ENCODE peak calls at places on chromosome 4, in eight cellular contexts. One of them, this sample, is unnamed.
A peak's percentile ranks its signal among the peaks of the same experiment; 100 is the strongest.

GRCh38 chr4:38764292-38764691 is 18.5 kb downstream of the TLR10 start:
- DNase-seq in DMS79: no peak
- DNase-seq in DMS153: no peak
- DNase-seq in left lobe of liver: no peak
- DNase-seq in stimulated activated CD4-positive, alpha-beta T cell treated with anti-CD3 and anti-CD28 coated beads, Interleukin-2, amount 100 ng/mL, for 48 hours: no peak
- DNase-seq in heart right ventricle: no peak
- DNase-seq in SHP77 treated with DMSO at 0.1 percent for 48 hours: no peak
- DNase-seq in SK-MEL-5: no peak
- DNase-seq in this sample: no peak

GRCh38 chr4:182367153-182367552 is 124.0 kb downstream of the TENM3 start:
- DNase-seq in DMS79: peak; percentile 45
- DNase-seq in DMS153: no peak
- DNase-seq in left lobe of liver: no peak
- DNase-seq in stimulated activated CD4-positive, alpha-beta T cell treated with anti-CD3 and anti-CD28 coated beads, Interleukin-2, amount 100 ng/mL, for 48 hours: no peak
- DNase-seq in heart right ventricle: no peak
- DNase-seq in SHP77 treated with DMSO at 0.1 percent for 48 hours: no peak
- DNase-seq in SK-MEL-5: peak; percentile 100
- DNase-seq in this sample: no peak

GRCh38 chr4:54545663-54546424 is 111.9 kb upstream of the KIT start:
- DNase-seq in DMS79: no peak
- DNase-seq in DMS153: no peak
- DNase-seq in left lobe of liver: no peak
- DNase-seq in stimulated activated CD4-positive, alpha-beta T cell treated with anti-CD3 and anti-CD28 coated beads, Interleukin-2, amount 100 ng/mL, for 48 hours: no peak
- DNase-seq in heart right ventricle: no peak
- DNase-seq in SHP77 treated with DMSO at 0.1 percent for 48 hours: no peak
- DNase-seq in SK-MEL-5: no peak
- DNase-seq in this sample: no peak

GRCh38 chr4:26860922-26861433 is 337 bp downstream of the STIM2 start:
- DNase-seq in DMS79: no peak
- DNase-seq in DMS153: no peak
- DNase-seq in left lobe of liver: peak; percentile 67
- DNase-seq in stimulated activated CD4-positive, alpha-beta T cell treated with anti-CD3 and anti-CD28 coated beads, Interleukin-2, amount 100 ng/mL, for 48 hours: peak; percentile 44
- DNase-seq in heart right ventricle: peak; percentile 66
- DNase-seq in SHP77 treated with DMSO at 0.1 percent for 48 hours: no peak
- DNase-seq in SK-MEL-5: peak; percentile 35
- DNase-seq in this sample: peak; percentile 37

GRCh38 chr4:76881375-76881774 is 16.6 kb downstream of the SOWAHB start:
- DNase-seq in DMS79: peak; percentile 61
- DNase-seq in DMS153: peak; percentile 92
- DNase-seq in left lobe of liver: no peak
- DNase-seq in stimulated activated CD4-positive, alpha-beta T cell treated with anti-CD3 and anti-CD28 coated beads, Interleukin-2, amount 100 ng/mL, for 48 hours: no peak
- DNase-seq in heart right ventricle: no peak
- DNase-seq in SHP77 treated with DMSO at 0.1 percent for 48 hours: no peak
- DNase-seq in SK-MEL-5: no peak
- DNase-seq in this sample: no peak

GRCh38 chr4:139300431-139301142 is 718 bp upstream of the NAA15 start:
- DNase-seq in DMS79: no peak
- DNase-seq in DMS153: no peak
- DNase-seq in left lobe of liver: no peak
- DNase-seq in stimulated activated CD4-positive, alpha-beta T cell treated with anti-CD3 and anti-CD28 coated beads, Interleukin-2, amount 100 ng/mL, for 48 hours: no peak
- DNase-seq in heart right ventricle: no peak
- DNase-seq in SHP77 treated with DMSO at 0.1 percent for 48 hours: peak; percentile 46
- DNase-seq in SK-MEL-5: peak; percentile 15
- DNase-seq in this sample: peak; percentile 62

GRCh38 chr4:56513517-56513916 is 7.9 kb downstream of the ARL9 start:
- DNase-seq in DMS79: no peak
- DNase-seq in DMS153: no peak
- DNase-seq in left lobe of liver: no peak
- DNase-seq in stimulated activated CD4-positive, alpha-beta T cell treated with anti-CD3 and anti-CD28 coated beads, Interleukin-2, amount 100 ng/mL, for 48 hours: no peak
- DNase-seq in heart right ventricle: no peak
- DNase-seq in SHP77 treated with DMSO at 0.1 percent for 48 hours: no peak
- DNase-seq in SK-MEL-5: no peak
- DNase-seq in this sample: no peak

GRCh38 chr4:2458546-2459491 is 10.1 kb upstream of the RNF4 start:
- DNase-seq in DMS79: no peak
- DNase-seq in DMS153: no peak
- DNase-seq in left lobe of liver: no peak
- DNase-seq in stimulated activated CD4-positive, alpha-beta T cell treated with anti-CD3 and anti-CD28 coated beads, Interleukin-2, amount 100 ng/mL, for 48 hours: no peak
- DNase-seq in heart right ventricle: no peak
- DNase-seq in SHP77 treated with DMSO at 0.1 percent for 48 hours: no peak
- DNase-seq in SK-MEL-5: no peak
- DNase-seq in this sample: no peak

GRCh38 chr4:52982246-52982950 is 120.3 kb downstream of the RASL11B start:
- DNase-seq in DMS79: peak; percentile 47
- DNase-seq in DMS153: peak; percentile 42
- DNase-seq in left lobe of liver: no peak
- DNase-seq in stimulated activated CD4-positive, alpha-beta T cell treated with anti-CD3 and anti-CD28 coated beads, Interleukin-2, amount 100 ng/mL, for 48 hours: no peak
- DNase-seq in heart right ventricle: no peak
- DNase-seq in SHP77 treated with DMSO at 0.1 percent for 48 hours: peak; percentile 43
- DNase-seq in SK-MEL-5: peak; percentile 49
- DNase-seq in this sample: peak; percentile 53

GRCh38 chr4:89914609-89915008 is 20.0 kb downstream of the MMRN1 start:
- DNase-seq in DMS79: no peak
- DNase-seq in DMS153: no peak
- DNase-seq in left lobe of liver: no peak
- DNase-seq in stimulated activated CD4-positive, alpha-beta T cell treated with anti-CD3 and anti-CD28 coated beads, Interleukin-2, amount 100 ng/mL, for 48 hours: no peak
- DNase-seq in heart right ventricle: no peak
- DNase-seq in SHP77 treated with DMSO at 0.1 percent for 48 hours: no peak
- DNase-seq in SK-MEL-5: peak; percentile 28
- DNase-seq in this sample: no peak

GRCh38 chr4:182255421-182256190 is 12.4 kb downstream of the TENM3 start:
- DNase-seq in DMS79: no peak
- DNase-seq in DMS153: no peak
- DNase-seq in left lobe of liver: no peak
- DNase-seq in stimulated activated CD4-positive, alpha-beta T cell treated with anti-CD3 and anti-CD28 coated beads, Interleukin-2, amount 100 ng/mL, for 48 hours: no peak
- DNase-seq in heart right ventricle: no peak
- DNase-seq in SHP77 treated with DMSO at 0.1 percent for 48 hours: no peak
- DNase-seq in SK-MEL-5: no peak
- DNase-seq in this sample: no peak

GRCh38 chr4:183700407-183700806 is 41.3 kb downstream of the TRAPPC11 start:
- DNase-seq in DMS79: no peak
- DNase-seq in DMS153: no peak
- DNase-seq in left lobe of liver: no peak
- DNase-seq in stimulated activated CD4-positive, alpha-beta T cell treated with anti-CD3 and anti-CD28 coated beads, Interleukin-2, amount 100 ng/mL, for 48 hours: no peak
- DNase-seq in heart right ventricle: no peak
- DNase-seq in SHP77 treated with DMSO at 0.1 percent for 48 hours: no peak
- DNase-seq in SK-MEL-5: no peak
- DNase-seq in this sample: no peak